ENCODE peak calls at places on chromosomes 7 and 10, in five cellular contexts. L is GM12878, E is gastrocnemius medialis, J is brain microvascular endothelial cell, O is IMR-90. Z is an unnamed sample. For H3K36me3, the result is how much of the 10 kb centered on the place peaks cover.

GRCh38 chr7:84042110-84042539 is 152.5 kb downstream of the SEMA3A start:
- DNase-seq in L (no peak), E (no peak), J (peak), O (peak), Z (no peak)

GRCh38 chr7:151051108-151051507 is 2.8 kb downstream of the ASIC3 start:
- DNase-seq in L (no peak), E (no peak), J (peak), O (peak), Z (peak)

GRCh38 chr10:100505164-100505563 is 14.5 kb downstream of the SEC31B start:
- DNase-seq in L (no peak), E (no peak), J (no peak), O (no peak), Z (no peak)

GRCh38 chr10:77643795-77644468 is 6.3 kb upstream of the KCNMA1 start:
- DNase-seq in L (no peak), E (no peak), J (peak), O (peak), Z (no peak)

GRCh38 chr10:44995914-44996633 is 4.6 kb upstream of the ZNF22 start:
- DNase-seq in L (no peak), E (peak), J (peak), O (peak), Z (no peak)

GRCh38 chr10:128572696-128573095 is 446.5 kb upstream of the MKI67 start:
- DNase-seq in L (no peak), E (no peak), J (no peak), O (no peak), Z (no peak)

GRCh38 chr7:157278791-157279678 is 57.8 kb upstream of the DNAJB6 start:
- DNase-seq in L (no peak), E (peak), J (no peak), O (no peak), Z (peak)

GRCh38 chr7:80637911-80638765 is at the start of gene CD36:
- DNase-seq in L (peak), E (no peak), J (no peak), O (no peak), Z (peak)

GRCh38 chr7:107914834-107915233 is 23.9 kb downstream of the DLD start:
- DNase-seq in L (no peak), E (no peak), J (no peak), O (no peak), Z (no peak)

GRCh38 chr7:22325671-22326070 is 31.3 kb downstream of the RAPGEF5 start:
- DNase-seq in L (no peak), E (no peak), J (no peak), O (no peak), Z (no peak)

GRCh38 chr10:60913091-60913490 is 30.9 kb downstream of the RHOBTB1 start:
- DNase-seq in L (no peak), E (no peak), J (no peak), O (no peak), Z (no peak)

GRCh38 chr10:80289451-80290287 is at the start of gene MAT1A:
- DNase-seq in L (no peak), E (peak), J (no peak), O (peak), Z (no peak)

GRCh38 chr10:15369642-15370211 is 1.4 kb downstream of the FAM171A1 start:
- DNase-seq in L (no peak), E (no peak), J (no peak), O (no peak), Z (no peak)

GRCh38 chr7:157271315-157271990 is 65.4 kb upstream of the DNAJB6 start:
- DNase-seq in L (no peak), E (no peak), J (no peak), O (peak), Z (no peak)

GRCh38 chr10:117137911-117138642 is at the start of gene VAX1:
- DNase-seq in L (no peak), E (no peak), J (no peak), O (no peak), Z (no peak)

GRCh38 chr10:46220872-46221538 is 65.8 kb upstream of the ANTXRL start:
- DNase-seq in L (no peak), E (no peak), J (no peak), O (no peak), Z (no peak)
- TF ChIP-seq CTCF in L (no peak), E (no peak), J (peak), O (no peak), Z (no peak)

DNA sequence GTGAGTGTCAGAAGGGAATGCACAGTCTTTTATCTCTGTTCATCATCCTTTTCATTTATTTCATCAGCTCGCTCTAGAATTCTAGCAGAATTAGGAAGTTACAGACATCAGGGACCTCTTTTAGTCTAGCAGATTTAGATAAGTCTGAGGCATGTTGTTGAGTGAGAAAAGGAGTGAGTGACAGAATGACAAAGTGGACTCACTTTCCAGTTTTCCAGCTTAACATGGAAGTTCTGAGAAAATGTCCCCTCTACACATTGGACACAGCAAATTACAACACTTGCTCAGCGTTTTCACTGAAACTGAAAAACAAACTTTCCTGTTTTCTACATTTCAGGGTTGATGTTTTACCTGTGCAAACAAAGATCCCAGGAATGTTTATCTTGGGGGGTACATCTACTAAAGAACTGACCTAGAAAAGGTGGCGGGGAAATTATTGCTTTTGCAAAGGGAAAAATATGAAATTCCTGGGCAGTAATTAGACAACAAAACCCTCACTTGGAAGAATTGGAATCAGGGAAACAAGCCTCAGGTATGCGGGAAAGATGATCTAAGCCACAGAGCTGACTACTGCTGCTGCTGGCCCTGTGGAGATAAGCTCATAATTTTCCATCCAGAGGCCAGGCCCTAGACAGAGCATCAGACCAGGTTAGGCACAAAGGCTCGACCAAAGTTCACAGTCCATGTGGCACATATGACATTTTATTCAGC is 14.6 kb upstream of the CYP3A5 start:
- DNase-seq in L (no peak), E (no peak), J (no peak), O (no peak), Z (no peak)
- H3K36me3 ChIP-seq in L (under half), E (under half), J (under half), O (under half), Z (under half)

DNA sequence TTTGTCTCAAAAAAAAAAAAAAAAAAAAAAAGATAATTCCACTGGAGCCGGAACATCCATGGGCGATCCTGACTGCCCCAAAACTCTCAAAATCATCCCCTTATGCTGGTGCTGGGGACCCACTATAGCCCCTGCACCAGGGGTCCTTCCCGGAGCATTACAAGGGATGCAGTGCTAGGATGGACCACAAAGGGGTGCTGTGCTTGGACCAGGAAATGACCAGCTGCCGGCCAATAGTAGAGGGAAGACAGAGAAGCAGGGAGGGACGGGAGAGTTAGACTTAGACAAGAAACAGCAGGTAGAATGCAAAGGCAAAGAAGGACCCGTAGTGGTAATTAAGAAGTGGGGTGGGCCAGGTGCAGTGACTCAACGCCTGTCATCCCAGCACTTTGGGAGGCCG is 40.5 kb downstream of the RCC1L start:
- DNase-seq in L (no peak), E (no peak), J (no peak), O (no peak), Z (no peak)
- TF ChIP-seq CTCF in L (no peak), E (no peak), J (peak), O (no peak), Z (no peak)

GRCh38 chr7:43868181-43868580 is 1.1 kb downstream of the MRPS24 start:
- DNase-seq in L (no peak), E (no peak), J (no peak), O (no peak), Z (no peak)

GRCh38 chr7:43868681-43869017 is 668 bp downstream of the MRPS24 start:
- DNase-seq in L (no peak), E (no peak), J (no peak), O (no peak), Z (no peak)

GRCh38 chr7:43865277-43865676 is 4.0 kb downstream of the MRPS24 start:
- DNase-seq in L (no peak), E (no peak), J (no peak), O (no peak), Z (no peak)

GRCh38 chr7:43869018-43869897 is at the start of gene MRPS24:
- DNase-seq in L (peak), E (peak), J (peak), O (peak), Z (peak)

DNA sequence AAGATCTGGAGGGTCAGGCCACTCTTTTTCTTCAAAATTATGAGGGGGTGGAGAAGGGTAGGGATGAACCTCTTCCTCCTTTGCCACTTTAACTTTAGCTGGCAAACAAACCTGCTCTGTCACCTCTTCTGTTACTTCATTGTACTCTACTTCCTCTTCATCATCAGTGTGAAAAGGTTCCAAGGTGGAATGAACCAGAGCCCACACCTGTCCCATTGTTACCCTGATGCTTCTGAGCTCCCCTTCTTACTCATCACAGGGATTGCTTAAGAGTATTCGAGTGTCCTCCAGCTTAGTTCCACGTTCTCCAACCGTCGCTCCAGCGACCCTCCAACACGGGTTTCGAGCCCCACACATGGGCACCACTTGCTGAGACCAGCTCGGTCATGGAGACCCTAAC is 5.2 kb downstream of the MRPS24 start:
- DNase-seq in L (no peak), E (no peak), J (no peak), O (no peak), Z (no peak)
- H3K36me3 ChIP-seq in L (under half), E (under half), J (under half), O (under half), Z (under half)

GRCh38 chr10:97335188-97335619 is 675 bp upstream of the FRAT2 start:
- DNase-seq in L (no peak), E (no peak), J (no peak), O (no peak), Z (no peak)

GRCh38 chr10:97338041-97338440 is 3.5 kb upstream of the FRAT2 start:
- DNase-seq in L (no peak), E (no peak), J (no peak), O (no peak), Z (no peak)

GRCh38 chr10:97336942-97337719 is 2.6 kb upstream of the FRAT2 start:
- DNase-seq in L (no peak), E (no peak), J (no peak), O (no peak), Z (no peak)

GRCh38 chr10:97335995-97336394 is 1.5 kb upstream of the FRAT2 start:
- DNase-seq in L (no peak), E (no peak), J (no peak), O (no peak), Z (no peak)

GRCh38 chr10:97336446-97336845 is 1.9 kb upstream of the FRAT2 start:
- DNase-seq in L (no peak), E (no peak), J (no peak), O (peak), Z (no peak)
- TF ChIP-seq CTCF in L (no peak), E (no peak), J (no peak), O (no peak), Z (no peak)

GRCh38 chr7:128006550-128007292 is 24.5 kb downstream of the LRRC4 start:
- DNase-seq in L (no peak), E (no peak), J (no peak), O (no peak), Z (no peak)
- H3K36me3 ChIP-seq in L (under half), E (under half), J (under half), O (under half), Z (under half)

GRCh38 chr10:93812664-93813338 is 55.1 kb downstream of the LGI1 start:
- DNase-seq in L (no peak), E (no peak), J (no peak), O (no peak), Z (no peak)

GRCh38 chr10:93816123-93816747 is 58.5 kb downstream of the LGI1 start:
- DNase-seq in L (no peak), E (peak), J (peak), O (peak), Z (peak)

GRCh38 chr10:93815304-93816091 is 57.8 kb downstream of the LGI1 start:
- DNase-seq in L (no peak), E (no peak), J (peak), O (no peak), Z (no peak)

GRCh38 chr10:93818086-93818485 is 60.4 kb downstream of the LGI1 start:
- DNase-seq in L (no peak), E (no peak), J (no peak), O (no peak), Z (no peak)

DNA sequence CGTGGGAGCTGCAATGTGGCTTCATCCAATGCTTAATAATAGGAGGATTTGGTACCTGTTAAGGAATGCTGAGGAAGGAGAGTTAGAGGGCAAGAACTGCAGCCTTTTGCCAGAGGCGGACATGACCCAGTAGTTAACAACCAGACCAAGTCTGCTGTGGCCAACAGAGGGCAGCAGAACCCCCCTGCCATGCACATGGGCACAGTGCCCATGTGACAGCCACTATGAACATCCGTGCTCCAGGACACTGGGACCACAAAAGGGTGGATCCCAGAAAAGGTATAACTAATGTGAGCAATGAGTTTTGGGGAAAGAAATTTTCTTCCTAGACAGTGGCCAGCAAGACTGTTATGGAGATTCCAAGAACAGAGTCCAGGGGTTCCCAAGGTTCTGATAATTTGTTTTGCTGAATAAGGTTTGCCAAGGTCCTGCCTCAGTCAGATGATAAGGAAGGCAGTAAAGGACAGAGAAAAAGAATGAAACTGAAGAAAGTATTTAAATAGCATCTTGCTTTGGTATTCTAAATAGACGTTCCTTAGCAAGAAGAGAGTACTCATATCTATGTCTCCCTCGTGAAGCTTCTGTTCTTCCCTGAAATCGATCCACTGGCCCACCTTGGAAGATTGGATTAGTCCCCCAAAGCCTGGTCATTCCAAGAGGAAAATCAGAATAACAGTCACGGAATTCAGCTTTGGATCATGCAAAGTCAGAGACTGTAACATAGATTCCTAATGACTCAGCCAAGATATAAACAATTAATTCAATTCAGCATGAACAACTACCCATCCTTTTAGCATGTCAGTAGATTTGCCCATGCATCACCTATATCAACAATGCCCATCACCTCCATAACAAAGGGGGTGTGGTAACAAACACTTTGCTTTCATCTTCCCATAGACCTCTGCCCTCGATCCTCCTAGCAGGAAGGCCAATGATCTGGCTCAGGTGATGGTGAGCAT is 56.0 kb downstream of the LGI1 start:
- DNase-seq in L (no peak), E (peak), J (peak), O (peak), Z (peak)
- TF ChIP-seq CTCF in L (peak), E (peak), J (peak), O (peak), Z (peak)

GRCh38 chr7:30683306-30683705 is 1.1 kb upstream of the CRHR2 start:
- DNase-seq in L (no peak), E (no peak), J (no peak), O (no peak), Z (no peak)
- H3K36me3 ChIP-seq in L (under half), E (under half), J (under half), O (under half), Z (under half)

GRCh38 chr10:57506414-57507094 is 761.1 kb downstream of the IPMK start:
- DNase-seq in L (no peak), E (no peak), J (no peak), O (no peak), Z (no peak)
- TF ChIP-seq CTCF in L (no peak), E (no peak), J (no peak), O (no peak), Z (no peak)

GRCh38 chr10:122225324-122225723 is 45.8 kb upstream of the BTBD16 start:
- DNase-seq in L (no peak), E (no peak), J (no peak), O (no peak), Z (no peak)

GRCh38 chr10:122220736-122221135 is 50.4 kb upstream of the BTBD16 start:
- DNase-seq in L (no peak), E (no peak), J (no peak), O (no peak), Z (no peak)

GRCh38 chr10:122221958-122222357 is 49.1 kb upstream of the BTBD16 start:
- DNase-seq in L (no peak), E (peak), J (no peak), O (no peak), Z (no peak)

GRCh38 chr10:122222638-122223037 is 48.5 kb upstream of the BTBD16 start:
- DNase-seq in L (no peak), E (no peak), J (no peak), O (no peak), Z (no peak)

DNA sequence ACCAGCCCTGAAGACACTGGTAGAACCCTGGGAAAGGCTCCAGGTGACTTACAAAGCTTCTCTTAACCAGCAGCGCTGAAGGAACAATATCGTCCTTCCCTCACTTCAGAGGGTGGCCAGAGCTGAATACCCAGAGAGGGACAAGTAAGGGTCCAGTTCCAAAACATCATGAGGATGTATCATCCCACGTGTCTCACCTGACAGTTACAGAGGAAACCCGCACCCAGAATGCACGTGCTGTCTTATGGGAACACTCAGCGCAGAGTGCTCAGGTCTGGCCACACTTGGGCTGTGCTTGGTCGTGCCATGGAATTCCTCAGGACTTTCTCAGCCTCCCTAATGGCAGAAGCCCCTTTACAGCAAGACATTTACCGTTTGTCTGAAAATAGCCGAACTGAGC is 46.9 kb upstream of the BTBD16 start:
- DNase-seq in L (no peak), E (no peak), J (no peak), O (no peak), Z (no peak)
- H3K36me3 ChIP-seq in L (under half), E (half or more), J (under half), O (under half), Z (under half)